ENCODE peak calls at places on chromosomes 1 and 21, in five cellular contexts. One of them, this sample, is unnamed.

GRCh38 chr1:61056674-61057439 is 25.5 kb upstream of the NFIA start:
- DNase-seq in suprapubic skin: no peak
- DNase-seq in spleen: peak
- DNase-seq in CD4-positive, alpha-beta T cell: no peak
- DNase-seq in body of pancreas: peak
- DNase-seq in this sample: no peak

GRCh38 chr21:24895885-24896734 is 711.2 kb downstream of the MRPL39 start:
- DNase-seq in body of pancreas: peak
- DNase-seq in suprapubic skin: no peak
- DNase-seq in CD4-positive, alpha-beta T cell: no peak
- DNase-seq in spleen: no peak
- DNase-seq in this sample: no peak

GRCh38 chr1:12475158-12475934 is 142.7 kb downstream of the DHRS3 start:
- DNase-seq in suprapubic skin: no peak
- DNase-seq in CD4-positive, alpha-beta T cell: no peak
- DNase-seq in body of pancreas: peak
- DNase-seq in spleen: no peak
- DNase-seq in this sample: no peak

GRCh38 chr1:40316595-40317393 is at the start of gene COL9A2:
- DNase-seq in spleen: peak
- DNase-seq in body of pancreas: peak
- DNase-seq in CD4-positive, alpha-beta T cell: peak
- DNase-seq in suprapubic skin: peak
- DNase-seq in this sample: peak

GRCh38 chr1:36217667-36218066 is 6.6 kb upstream of the THRAP3 start:
- DNase-seq in suprapubic skin: no peak
- DNase-seq in body of pancreas: peak
- DNase-seq in spleen: no peak
- DNase-seq in CD4-positive, alpha-beta T cell: no peak
- DNase-seq in this sample: no peak

GRCh38 chr1:203145321-203146041 is 18.0 kb downstream of the ADORA1 start:
- DNase-seq in CD4-positive, alpha-beta T cell: no peak
- DNase-seq in spleen: no peak
- DNase-seq in suprapubic skin: no peak
- DNase-seq in body of pancreas: no peak
- DNase-seq in this sample: no peak

GRCh38 chr1:180884588-180885300 is 28.0 kb upstream of the KIAA1614 start:
- DNase-seq in body of pancreas: no peak
- DNase-seq in suprapubic skin: no peak
- DNase-seq in CD4-positive, alpha-beta T cell: no peak
- DNase-seq in spleen: no peak
- DNase-seq in this sample: no peak

GRCh38 chr1:93346472-93346991 is 825 bp downstream of the DR1 start:
- DNase-seq in suprapubic skin: no peak
- DNase-seq in CD4-positive, alpha-beta T cell: peak
- DNase-seq in spleen: no peak
- DNase-seq in body of pancreas: peak
- DNase-seq in this sample: peak

GRCh38 chr1:15469836-15470495 is 5.9 kb upstream of the CELA2B start:
- DNase-seq in body of pancreas: no peak
- DNase-seq in CD4-positive, alpha-beta T cell: no peak
- DNase-seq in spleen: no peak
- DNase-seq in suprapubic skin: no peak
- DNase-seq in this sample: no peak

GRCh38 chr1:1426961-1427934 is 6.2 kb upstream of the ANKRD65 start:
- DNase-seq in body of pancreas: no peak
- DNase-seq in suprapubic skin: no peak
- DNase-seq in CD4-positive, alpha-beta T cell: no peak
- DNase-seq in spleen: peak
- DNase-seq in this sample: peak

GRCh38 chr1:234230414-234230862 is 142.8 kb upstream of the COA6 start:
- DNase-seq in body of pancreas: no peak
- DNase-seq in suprapubic skin: no peak
- DNase-seq in CD4-positive, alpha-beta T cell: no peak
- DNase-seq in spleen: no peak
- DNase-seq in this sample: peak

GRCh38 chr1:155976062-155976912 is 2.1 kb downstream of the ARHGEF2 start:
- DNase-seq in suprapubic skin: no peak
- DNase-seq in CD4-positive, alpha-beta T cell: peak
- DNase-seq in body of pancreas: peak
- DNase-seq in spleen: peak
- DNase-seq in this sample: peak

GRCh38 chr1:66764994-66765578 is 12.8 kb downstream of the DYNLT5 start:
- DNase-seq in suprapubic skin: no peak
- DNase-seq in CD4-positive, alpha-beta T cell: peak
- DNase-seq in spleen: no peak
- DNase-seq in body of pancreas: peak
- DNase-seq in this sample: peak

GRCh38 chr1:172630060-172630818 is 28.7 kb upstream of the FASLG start:
- DNase-seq in CD4-positive, alpha-beta T cell: no peak
- DNase-seq in suprapubic skin: no peak
- DNase-seq in body of pancreas: no peak
- DNase-seq in spleen: no peak
- DNase-seq in this sample: no peak

GRCh38 chr1:164605254-164606091 is 46.5 kb downstream of the PBX1 start:
- DNase-seq in spleen: no peak
- DNase-seq in suprapubic skin: no peak
- DNase-seq in body of pancreas: no peak
- DNase-seq in CD4-positive, alpha-beta T cell: no peak
- DNase-seq in this sample: no peak

GRCh38 chr1:107840746-107841145 is 124.2 kb downstream of the VAV3 start:
- DNase-seq in suprapubic skin: no peak
- DNase-seq in spleen: no peak
- DNase-seq in CD4-positive, alpha-beta T cell: no peak
- DNase-seq in body of pancreas: no peak
- DNase-seq in this sample: no peak

GRCh38 chr1:42142894-42143675 is 10.1 kb upstream of the GUCA2B start:
- DNase-seq in body of pancreas: no peak
- DNase-seq in CD4-positive, alpha-beta T cell: no peak
- DNase-seq in spleen: no peak
- DNase-seq in suprapubic skin: no peak
- DNase-seq in this sample: peak

GRCh38 chr1:116570358-116571214 is at the start of gene CD58:
- DNase-seq in CD4-positive, alpha-beta T cell: peak
- DNase-seq in suprapubic skin: peak
- DNase-seq in body of pancreas: peak
- DNase-seq in spleen: peak
- DNase-seq in this sample: peak

GRCh38 chr21:25813917-25814316 is 79.1 kb downstream of the GABPA start:
- DNase-seq in spleen: no peak
- DNase-seq in suprapubic skin: no peak
- DNase-seq in body of pancreas: no peak
- DNase-seq in CD4-positive, alpha-beta T cell: no peak
- DNase-seq in this sample: no peak

GRCh38 chr1:208108646-208109330 is 135.4 kb downstream of the PLXNA2 start:
- DNase-seq in body of pancreas: no peak
- DNase-seq in spleen: no peak
- DNase-seq in suprapubic skin: no peak
- DNase-seq in CD4-positive, alpha-beta T cell: no peak
- DNase-seq in this sample: no peak

GRCh38 chr21:22791986-22792560 is 1793.9 kb downstream of the NCAM2 start:
- DNase-seq in suprapubic skin: no peak
- DNase-seq in body of pancreas: peak
- DNase-seq in CD4-positive, alpha-beta T cell: no peak
- DNase-seq in spleen: no peak
- DNase-seq in this sample: peak

GRCh38 chr1:94962745-94963265 is 35.9 kb upstream of the CNN3 start:
- DNase-seq in CD4-positive, alpha-beta T cell: no peak
- DNase-seq in suprapubic skin: no peak
- DNase-seq in body of pancreas: peak
- DNase-seq in spleen: no peak
- DNase-seq in this sample: peak

GRCh38 chr1:149844650-149845255 is 54.6 kb upstream of the BOLA1 start:
- DNase-seq in suprapubic skin: no peak
- DNase-seq in body of pancreas: no peak
- DNase-seq in spleen: no peak
- DNase-seq in CD4-positive, alpha-beta T cell: no peak
- DNase-seq in this sample: no peak

GRCh38 chr1:66380452-66381212 is 153.3 kb upstream of the SGIP1 start:
- DNase-seq in body of pancreas: peak
- DNase-seq in spleen: peak
- DNase-seq in CD4-positive, alpha-beta T cell: no peak
- DNase-seq in suprapubic skin: no peak
- DNase-seq in this sample: no peak

GRCh38 chr1:19363526-19364152 is 51.5 kb downstream of the SLC66A1 start:
- DNase-seq in spleen: no peak
- DNase-seq in suprapubic skin: no peak
- DNase-seq in CD4-positive, alpha-beta T cell: no peak
- DNase-seq in body of pancreas: no peak
- DNase-seq in this sample: no peak

GRCh38 chr1:21308847-21309652 is 18.8 kb upstream of the ECE1 start:
- DNase-seq in body of pancreas: peak
- DNase-seq in CD4-positive, alpha-beta T cell: no peak
- DNase-seq in spleen: no peak
- DNase-seq in suprapubic skin: no peak
- DNase-seq in this sample: no peak

GRCh38 chr1:225892307-225892706 is 3.4 kb upstream of the LEFTY1 start:
- DNase-seq in CD4-positive, alpha-beta T cell: no peak
- DNase-seq in suprapubic skin: no peak
- DNase-seq in body of pancreas: no peak
- DNase-seq in spleen: no peak
- DNase-seq in this sample: no peak

GRCh38 chr1:13469343-13469742 is 44.5 kb downstream of the LRRC38 start:
- DNase-seq in spleen: no peak
- DNase-seq in CD4-positive, alpha-beta T cell: no peak
- DNase-seq in suprapubic skin: no peak
- DNase-seq in body of pancreas: peak
- DNase-seq in this sample: peak

DNA sequence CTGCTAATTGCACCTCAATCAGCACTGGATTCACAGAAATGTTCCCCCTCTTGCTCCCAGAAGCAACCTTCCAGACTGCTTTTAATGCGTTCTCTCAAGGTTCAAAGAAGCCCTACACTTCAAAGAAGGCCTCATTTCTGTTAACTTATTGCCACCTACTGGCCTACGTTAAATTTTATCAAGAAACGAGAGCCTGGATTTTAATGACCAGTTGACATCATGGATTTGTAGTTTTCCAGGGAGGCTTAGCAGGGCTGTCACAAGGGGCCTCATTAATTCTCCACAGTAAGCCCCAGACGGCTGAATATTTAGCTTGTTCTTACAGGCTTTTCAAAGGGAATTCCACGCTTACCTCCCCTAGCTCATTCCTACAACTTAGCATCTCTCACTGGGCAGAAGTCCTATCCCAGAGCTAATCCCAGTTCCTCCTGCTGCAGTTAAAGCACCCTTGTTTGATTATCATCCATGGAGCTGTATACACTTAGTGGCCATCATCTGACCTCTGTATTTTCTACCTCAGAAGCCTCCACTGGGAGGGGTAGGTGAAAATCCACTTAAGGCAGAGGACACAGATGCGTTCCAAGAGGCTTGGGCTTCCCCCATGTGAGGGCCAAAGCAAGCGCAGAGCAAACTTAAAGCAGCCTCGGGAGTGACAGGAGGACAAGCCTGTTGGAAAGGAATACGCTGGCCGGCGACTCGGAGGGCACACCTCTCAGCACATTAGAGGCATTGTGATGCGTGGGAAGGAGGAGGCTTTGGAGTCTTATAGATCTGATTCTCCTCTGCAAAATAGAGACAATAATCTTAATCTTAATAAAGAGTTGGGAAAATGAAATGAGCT is 32.2 kb upstream of the CYP4X1 start:
- DNase-seq in CD4-positive, alpha-beta T cell: no peak
- DNase-seq in body of pancreas: no peak
- DNase-seq in suprapubic skin: no peak
- DNase-seq in spleen: no peak
- DNase-seq in this sample: no peak
- TF ChIP-seq CTCF in CD4-positive, alpha-beta T cell: no peak
- TF ChIP-seq CTCF in body of pancreas: peak
- TF ChIP-seq CTCF in suprapubic skin: no peak
- TF ChIP-seq CTCF in spleen: no peak
- TF ChIP-seq CTCF in this sample: peak

GRCh38 chr1:24567792-24568388 is 12.0 kb downstream of the NCMAP start:
- DNase-seq in suprapubic skin: no peak
- DNase-seq in body of pancreas: peak
- DNase-seq in spleen: peak
- DNase-seq in CD4-positive, alpha-beta T cell: no peak
- DNase-seq in this sample: no peak
- TF ChIP-seq CTCF in suprapubic skin: no peak
- TF ChIP-seq CTCF in body of pancreas: peak
- TF ChIP-seq CTCF in spleen: no peak
- TF ChIP-seq CTCF in CD4-positive, alpha-beta T cell: no peak
- TF ChIP-seq CTCF in this sample: no peak

GRCh38 chr1:24156542-24157260 is 13.8 kb upstream of the IL22RA1 start:
- DNase-seq in body of pancreas: no peak
- DNase-seq in spleen: no peak
- DNase-seq in CD4-positive, alpha-beta T cell: no peak
- DNase-seq in suprapubic skin: no peak
- DNase-seq in this sample: no peak

GRCh38 chr1:24159366-24159765 is 16.4 kb upstream of the IL22RA1 start:
- DNase-seq in suprapubic skin: no peak
- DNase-seq in spleen: no peak
- DNase-seq in body of pancreas: no peak
- DNase-seq in CD4-positive, alpha-beta T cell: no peak
- DNase-seq in this sample: no peak

GRCh38 chr1:24161270-24161669 is 18.3 kb upstream of the IL22RA1 start:
- DNase-seq in suprapubic skin: no peak
- DNase-seq in CD4-positive, alpha-beta T cell: no peak
- DNase-seq in body of pancreas: no peak
- DNase-seq in spleen: no peak
- DNase-seq in this sample: no peak

GRCh38 chr1:24155011-24155782 is 12.3 kb upstream of the IL22RA1 start:
- DNase-seq in spleen: no peak
- DNase-seq in suprapubic skin: no peak
- DNase-seq in CD4-positive, alpha-beta T cell: no peak
- DNase-seq in body of pancreas: peak
- DNase-seq in this sample: peak

GRCh38 chr1:24157921-24158481 is 15.1 kb upstream of the IL22RA1 start:
- DNase-seq in CD4-positive, alpha-beta T cell: no peak
- DNase-seq in spleen: no peak
- DNase-seq in suprapubic skin: no peak
- DNase-seq in body of pancreas: no peak
- DNase-seq in this sample: no peak
- TF ChIP-seq CTCF in CD4-positive, alpha-beta T cell: no peak
- TF ChIP-seq CTCF in spleen: no peak
- TF ChIP-seq CTCF in suprapubic skin: no peak
- TF ChIP-seq CTCF in body of pancreas: no peak
- TF ChIP-seq CTCF in this sample: no peak

DNA sequence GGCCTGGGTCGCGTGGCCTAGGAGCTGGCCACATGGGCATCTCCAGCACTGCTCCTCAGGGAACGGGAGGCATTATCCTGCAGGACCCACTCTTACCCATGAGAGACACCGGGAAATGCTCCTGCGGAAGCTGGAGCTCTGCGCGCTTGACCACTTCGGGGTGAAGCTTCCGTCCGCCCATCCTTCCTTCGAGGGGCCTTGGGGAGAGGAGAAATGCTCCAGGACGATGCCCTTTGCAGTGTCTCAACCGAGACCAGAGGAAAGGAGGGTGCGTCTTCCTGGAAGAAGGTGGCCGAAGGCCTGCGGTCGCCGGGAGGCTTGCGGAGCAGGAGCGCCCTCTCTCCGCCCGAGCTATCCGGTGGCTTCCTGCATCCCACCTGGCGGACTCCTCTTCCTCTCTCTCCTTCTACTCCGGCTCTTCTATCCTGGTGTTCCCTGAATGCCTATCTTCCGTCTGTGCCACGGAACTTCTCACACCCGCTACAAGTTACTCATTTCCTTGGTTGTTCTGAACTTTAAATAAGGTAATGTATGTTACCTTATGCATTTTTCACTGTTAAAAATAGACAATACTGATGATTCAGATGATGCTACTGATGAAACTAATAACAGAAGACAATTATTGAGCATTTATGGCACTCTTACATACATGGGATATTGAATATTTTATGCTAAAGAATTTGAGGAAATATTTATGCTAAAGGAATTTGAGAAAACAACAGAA is 91.4 kb downstream of the PRKAB2 start:
- DNase-seq in CD4-positive, alpha-beta T cell: no peak
- DNase-seq in suprapubic skin: no peak
- DNase-seq in spleen: no peak
- DNase-seq in body of pancreas: no peak
- DNase-seq in this sample: peak
- TF ChIP-seq CTCF in CD4-positive, alpha-beta T cell: no peak
- TF ChIP-seq CTCF in suprapubic skin: no peak
- TF ChIP-seq CTCF in spleen: no peak
- TF ChIP-seq CTCF in body of pancreas: no peak
- TF ChIP-seq CTCF in this sample: peak

This sample was measured in GM13977.